ENCODE peak calls at places on chromosomes 13 and 19, in five cellular contexts. One of them, this sample, is unnamed.

GRCh38 chr13:44406617-44407016 is 33.0 kb downstream of the SERP2 start:
- DNase-seq in endothelial cell of umbilical vein: peak; percentile 21
- DNase-seq in transverse colon: no peak
- DNase-seq in A549: no peak
- DNase-seq in right lobe of liver: no peak
- DNase-seq in this sample: no peak

GRCh38 chr19:19371056-19371455 is 34.4 kb upstream of the GATAD2A start:
- DNase-seq in endothelial cell of umbilical vein: no peak
- DNase-seq in transverse colon: peak; percentile 33
- DNase-seq in A549: no peak
- DNase-seq in right lobe of liver: no peak
- DNase-seq in this sample: no peak

GRCh38 chr19:49564616-49565045 is 15.7 kb downstream of the NOSIP start:
- DNase-seq in endothelial cell of umbilical vein: no peak
- DNase-seq in transverse colon: peak; percentile 54
- DNase-seq in A549: no peak
- DNase-seq in right lobe of liver: no peak
- DNase-seq in this sample: no peak

GRCh38 chr19:53581871-53582279 is 43.9 kb downstream of the ZNF331 start:
- DNase-seq in endothelial cell of umbilical vein: no peak
- DNase-seq in transverse colon: no peak
- DNase-seq in A549: no peak
- DNase-seq in right lobe of liver: no peak
- DNase-seq in this sample: no peak

GRCh38 chr19:15448778-15449619 is 757 bp downstream of the WIZ start:
- DNase-seq in endothelial cell of umbilical vein: peak; percentile 25
- DNase-seq in transverse colon: no peak
- DNase-seq in A549: peak; percentile 15
- DNase-seq in right lobe of liver: no peak
- DNase-seq in this sample: no peak

GRCh38 chr19:16085115-16085514 is 8.8 kb downstream of the TPM4 start:
- DNase-seq in endothelial cell of umbilical vein: no peak
- DNase-seq in transverse colon: no peak
- DNase-seq in A549: no peak
- DNase-seq in right lobe of liver: no peak
- DNase-seq in this sample: no peak

GRCh38 chr13:26186995-26187394 is 35.1 kb downstream of the RNF6 start:
- DNase-seq in endothelial cell of umbilical vein: peak; percentile 7
- DNase-seq in transverse colon: no peak
- DNase-seq in A549: no peak
- DNase-seq in right lobe of liver: no peak
- DNase-seq in this sample: peak; percentile 54

GRCh38 chr13:113981611-113982295 is 7.9 kb upstream of the C13orf46 start:
- DNase-seq in endothelial cell of umbilical vein: no peak
- DNase-seq in transverse colon: no peak
- DNase-seq in A549: no peak
- DNase-seq in right lobe of liver: peak; percentile 27
- DNase-seq in this sample: no peak

GRCh38 chr13:24071423-24072075 is 89.0 kb upstream of the SPATA13 start:
- DNase-seq in endothelial cell of umbilical vein: peak; percentile 64
- DNase-seq in transverse colon: no peak
- DNase-seq in A549: no peak
- DNase-seq in right lobe of liver: no peak
- DNase-seq in this sample: no peak

GRCh38 chr19:46841458-46842083 is 9.1 kb downstream of the AP2S1 start:
- DNase-seq in endothelial cell of umbilical vein: no peak
- DNase-seq in transverse colon: peak; percentile 39
- DNase-seq in A549: no peak
- DNase-seq in right lobe of liver: peak; percentile 74
- DNase-seq in this sample: no peak

GRCh38 chr19:42201489-42202289 is 15.8 kb downstream of the DEDD2 start:
- DNase-seq in endothelial cell of umbilical vein: no peak
- DNase-seq in transverse colon: peak; percentile 56
- DNase-seq in A549: no peak
- DNase-seq in right lobe of liver: no peak
- DNase-seq in this sample: no peak

GRCh38 chr13:105471683-105472082 is 1063.8 kb downstream of the EFNB2 start:
- DNase-seq in endothelial cell of umbilical vein: no peak
- DNase-seq in transverse colon: no peak
- DNase-seq in A549: no peak
- DNase-seq in right lobe of liver: no peak
- DNase-seq in this sample: no peak

GRCh38 chr13:97275265-97275664 is 53.1 kb downstream of the MBNL2 start:
- DNase-seq in endothelial cell of umbilical vein: peak; percentile 93
- DNase-seq in transverse colon: no peak
- DNase-seq in A549: no peak
- DNase-seq in right lobe of liver: no peak
- DNase-seq in this sample: no peak

GRCh38 chr13:113545931-113546516 is 38.5 kb upstream of the TFDP1 start:
- DNase-seq in endothelial cell of umbilical vein: peak; percentile 26
- DNase-seq in transverse colon: peak; percentile 4
- DNase-seq in A549: no peak
- DNase-seq in right lobe of liver: no peak
- DNase-seq in this sample: no peak

GRCh38 chr13:73967397-73968165 is 166.6 kb downstream of the KLF12 start:
- DNase-seq in endothelial cell of umbilical vein: no peak
- DNase-seq in transverse colon: no peak
- DNase-seq in A549: no peak
- DNase-seq in right lobe of liver: no peak
- DNase-seq in this sample: no peak

GRCh38 chr13:20721058-20721453 is 17.6 kb downstream of the IL17D start:
- DNase-seq in endothelial cell of umbilical vein: no peak
- DNase-seq in transverse colon: no peak
- DNase-seq in A549: no peak
- DNase-seq in right lobe of liver: no peak
- DNase-seq in this sample: peak; percentile 61

GRCh38 chr13:44230071-44230470 is 143.6 kb upstream of the SERP2 start:
- DNase-seq in endothelial cell of umbilical vein: no peak
- DNase-seq in transverse colon: no peak
- DNase-seq in A549: no peak
- DNase-seq in right lobe of liver: no peak
- DNase-seq in this sample: no peak

GRCh38 chr19:38736036-38736412 is 8.2 kb downstream of the CAPN12 start:
- DNase-seq in endothelial cell of umbilical vein: no peak
- DNase-seq in transverse colon: peak; percentile 69
- DNase-seq in A549: peak; percentile 80
- DNase-seq in right lobe of liver: peak; percentile 67
- DNase-seq in this sample: peak; percentile 54

GRCh38 chr13:24202215-24202614 is 41.7 kb downstream of the SPATA13 start:
- DNase-seq in endothelial cell of umbilical vein: no peak
- DNase-seq in transverse colon: peak; percentile 72
- DNase-seq in A549: no peak
- DNase-seq in right lobe of liver: peak; percentile 79
- DNase-seq in this sample: no peak

GRCh38 chr19:39170398-39171231 is 26.1 kb upstream of the NCCRP1 start:
- DNase-seq in endothelial cell of umbilical vein: no peak
- DNase-seq in transverse colon: no peak
- DNase-seq in A549: no peak
- DNase-seq in right lobe of liver: no peak
- DNase-seq in this sample: no peak

GRCh38 chr19:57570707-57571106 is 8.0 kb downstream of the ZNF416 start:
- DNase-seq in endothelial cell of umbilical vein: no peak
- DNase-seq in transverse colon: no peak
- DNase-seq in A549: no peak
- DNase-seq in right lobe of liver: no peak
- DNase-seq in this sample: no peak

GRCh38 chr19:53057904-53058579 is 13.5 kb downstream of the ERVV-2 start:
- DNase-seq in endothelial cell of umbilical vein: no peak
- DNase-seq in transverse colon: no peak
- DNase-seq in A549: no peak
- DNase-seq in right lobe of liver: no peak
- DNase-seq in this sample: no peak

GRCh38 chr19:47275866-47276461 is 1.3 kb downstream of the INAFM1 start:
- DNase-seq in endothelial cell of umbilical vein: no peak
- DNase-seq in transverse colon: no peak
- DNase-seq in A549: no peak
- DNase-seq in right lobe of liver: no peak
- DNase-seq in this sample: no peak

GRCh38 chr19:34556500-34556899 is 74.9 kb downstream of the WTIP start:
- DNase-seq in endothelial cell of umbilical vein: peak; percentile 8
- DNase-seq in transverse colon: peak; percentile 18
- DNase-seq in A549: no peak
- DNase-seq in right lobe of liver: no peak
- DNase-seq in this sample: no peak

GRCh38 chr13:102555914-102556553 is 40.8 kb upstream of the TPP2 start:
- DNase-seq in endothelial cell of umbilical vein: peak; percentile 52
- DNase-seq in transverse colon: no peak
- DNase-seq in A549: peak; percentile 15
- DNase-seq in right lobe of liver: no peak
- DNase-seq in this sample: no peak

GRCh38 chr19:19214892-19215291 is 3.1 kb downstream of the NCAN start:
- DNase-seq in endothelial cell of umbilical vein: peak; percentile 50
- DNase-seq in transverse colon: no peak
- DNase-seq in A549: no peak
- DNase-seq in right lobe of liver: no peak
- DNase-seq in this sample: no peak

DNA sequence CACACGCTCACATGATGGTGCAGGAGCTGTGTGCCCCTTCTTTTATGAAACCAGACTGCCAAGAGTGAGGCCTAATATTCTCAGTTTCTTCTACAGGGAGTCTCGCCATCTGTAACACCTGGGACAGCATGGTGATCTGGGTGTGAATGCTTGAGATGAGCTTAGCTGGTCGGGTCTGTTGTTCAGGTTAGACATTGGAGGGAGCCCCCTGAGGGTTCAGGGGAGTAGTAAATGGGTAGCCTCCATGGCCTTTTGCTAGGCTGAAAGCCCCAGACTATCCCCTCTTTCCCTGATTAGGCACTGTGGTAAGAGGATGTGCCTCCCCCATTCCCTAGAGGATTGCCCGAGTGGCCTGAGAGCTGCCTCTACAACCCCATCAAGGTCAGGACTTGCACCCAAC is 1916.1 kb downstream of the PCDH9 start:
- DNase-seq in endothelial cell of umbilical vein: no peak
- DNase-seq in transverse colon: no peak
- DNase-seq in A549: no peak
- DNase-seq in right lobe of liver: no peak
- DNase-seq in this sample: no peak
- TF ChIP-seq POLR2A in endothelial cell of umbilical vein: no peak
- TF ChIP-seq POLR2A in transverse colon: no peak
- TF ChIP-seq POLR2A in A549: no peak
- TF ChIP-seq POLR2A in right lobe of liver: no peak
- TF ChIP-seq POLR2A in this sample: no peak

GRCh38 chr13:78603240-78603947 is at the start of gene POU4F1:
- DNase-seq in endothelial cell of umbilical vein: peak; percentile 71
- DNase-seq in transverse colon: peak; percentile 69
- DNase-seq in A549: peak; percentile 50
- DNase-seq in right lobe of liver: no peak
- DNase-seq in this sample: peak; percentile 89

GRCh38 chr13:78601124-78601885 is 2.0 kb downstream of the POU4F1 start:
- DNase-seq in endothelial cell of umbilical vein: peak; percentile 34
- DNase-seq in transverse colon: no peak
- DNase-seq in A549: no peak
- DNase-seq in right lobe of liver: no peak
- DNase-seq in this sample: no peak

GRCh38 chr13:78602561-78603239 is 652 bp downstream of the POU4F1 start:
- DNase-seq in endothelial cell of umbilical vein: no peak
- DNase-seq in transverse colon: no peak
- DNase-seq in A549: no peak
- DNase-seq in right lobe of liver: no peak
- DNase-seq in this sample: no peak

GRCh38 chr13:78600317-78600899 is 2.9 kb downstream of the POU4F1 start:
- DNase-seq in endothelial cell of umbilical vein: no peak
- DNase-seq in transverse colon: no peak
- DNase-seq in A549: no peak
- DNase-seq in right lobe of liver: no peak
- DNase-seq in this sample: no peak

GRCh38 chr13:78601886-78602560 is 1.3 kb downstream of the POU4F1 start:
- DNase-seq in endothelial cell of umbilical vein: no peak
- DNase-seq in transverse colon: no peak
- DNase-seq in A549: no peak
- DNase-seq in right lobe of liver: no peak
- DNase-seq in this sample: peak; percentile 80
- H3K4me3 ChIP-seq in endothelial cell of umbilical vein: peak overlapping the region; percentile 39
- H3K4me3 ChIP-seq in transverse colon: peak overlapping the region; percentile 44
- H3K4me3 ChIP-seq in A549: no peak overlapping the region
- H3K4me3 ChIP-seq in right lobe of liver: no peak overlapping the region
- H3K4me3 ChIP-seq in this sample: peak overlapping the region; percentile 26

DNA sequence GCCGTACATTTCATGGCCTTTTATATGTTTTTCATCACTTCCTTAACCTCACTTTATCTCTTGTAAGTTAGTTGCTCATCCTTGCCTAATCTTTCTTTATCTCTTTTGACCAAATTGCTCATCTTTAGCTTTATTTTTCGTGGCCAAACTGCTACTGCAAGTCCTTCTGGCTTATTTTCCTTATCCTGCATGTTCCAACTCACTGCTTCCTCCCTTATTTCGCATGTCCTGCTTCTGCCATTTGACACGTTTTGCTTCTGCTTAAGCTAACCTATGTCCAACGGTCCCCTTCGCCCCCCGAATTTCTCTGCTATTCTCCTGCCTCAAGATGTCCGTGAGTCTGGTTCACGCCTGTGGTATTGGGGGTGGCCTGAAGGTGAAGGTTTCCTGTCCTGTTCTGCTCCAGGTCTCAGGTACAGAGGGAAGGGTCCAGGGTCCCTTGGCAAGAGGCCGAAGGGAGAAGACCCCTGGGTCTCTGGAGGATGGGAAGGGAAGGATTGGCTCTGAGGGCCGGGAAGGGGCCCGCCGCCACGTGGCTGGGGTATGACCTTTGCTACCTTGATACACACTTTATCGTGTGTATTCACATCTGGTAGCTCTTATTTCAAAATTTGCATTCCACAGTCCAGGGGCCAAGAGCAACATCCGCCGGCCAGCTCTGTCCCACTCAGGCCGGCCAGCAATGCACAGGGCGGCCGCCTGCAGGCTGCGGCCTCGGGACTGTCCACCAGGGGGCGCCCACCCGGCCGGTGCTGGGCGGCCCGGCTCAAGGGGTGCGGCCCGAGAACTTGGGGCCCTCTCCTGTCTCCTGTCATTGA is 2.9 kb upstream of the C19orf85 start:
- DNase-seq in endothelial cell of umbilical vein: peak; percentile 38
- DNase-seq in transverse colon: peak; percentile 75
- DNase-seq in A549: peak; percentile 73
- DNase-seq in right lobe of liver: peak; percentile 82
- DNase-seq in this sample: peak; percentile 95
- TF ChIP-seq POLR2A in endothelial cell of umbilical vein: no peak
- TF ChIP-seq POLR2A in transverse colon: no peak
- TF ChIP-seq POLR2A in A549: no peak
- TF ChIP-seq POLR2A in right lobe of liver: peak; percentile 14
- TF ChIP-seq POLR2A in this sample: no peak

DNA sequence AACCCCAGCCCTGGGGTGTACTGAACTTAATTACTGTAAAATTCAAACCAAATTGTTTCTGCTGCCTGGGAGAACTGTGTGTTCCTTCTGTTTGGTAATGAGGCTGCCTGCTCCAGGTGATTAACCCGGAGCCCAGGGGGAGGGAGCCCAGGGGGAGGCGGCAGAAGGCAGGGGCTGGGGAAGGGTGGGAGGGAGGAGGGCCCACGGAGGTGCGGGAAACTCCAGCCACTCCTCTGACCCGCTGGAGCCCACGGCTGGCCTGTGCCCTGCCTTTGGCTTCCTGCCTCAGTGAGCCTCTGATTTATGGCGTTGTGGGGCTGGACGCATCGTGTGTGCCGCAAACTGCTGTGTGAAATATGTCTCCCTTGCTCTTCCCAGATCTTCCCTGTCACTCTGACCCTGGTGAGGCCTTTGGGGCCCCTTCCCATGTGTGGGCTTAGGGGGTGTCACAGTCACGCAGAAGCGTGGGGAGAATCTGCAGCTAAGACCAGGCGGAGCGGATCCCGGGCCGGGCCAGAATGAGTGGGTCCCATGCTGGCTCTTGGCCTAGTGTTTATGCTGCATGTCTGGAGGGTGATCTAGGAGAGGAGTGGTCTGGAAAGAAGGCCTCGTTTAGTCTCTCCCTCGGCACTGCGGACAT is 122.8 kb downstream of the KDM4B start:
- DNase-seq in endothelial cell of umbilical vein: no peak
- DNase-seq in transverse colon: no peak
- DNase-seq in A549: no peak
- DNase-seq in right lobe of liver: no peak
- DNase-seq in this sample: peak; percentile 62
- H3K4me3 ChIP-seq in endothelial cell of umbilical vein: no peak overlapping the region
- H3K4me3 ChIP-seq in transverse colon: no peak overlapping the region
- H3K4me3 ChIP-seq in A549: no peak overlapping the region
- H3K4me3 ChIP-seq in right lobe of liver: no peak overlapping the region
- H3K4me3 ChIP-seq in this sample: no peak overlapping the region